ENCODE peak calls at places on chromosomes 7 and 10, in four cellular contexts. One of them, this sample, is unnamed.

GRCh38 chr7:155961241-155962190 is 149.3 kb upstream of the SHH start:
- DNase-seq in SK-N-SH: no peak
- DNase-seq in K562: no peak
- DNase-seq in HepG2: peak; percentile 61
- DNase-seq in this sample: no peak

GRCh38 chr7:91082854-91083495 is 181.3 kb upstream of the FZD1 start:
- DNase-seq in K562: no peak
- DNase-seq in HepG2: no peak
- DNase-seq in SK-N-SH: peak; percentile 38
- DNase-seq in this sample: no peak

GRCh38 chr10:132832186-132832983 is 46.4 kb upstream of the NKX6-2 start:
- DNase-seq in K562: no peak
- DNase-seq in SK-N-SH: no peak
- DNase-seq in HepG2: no peak
- DNase-seq in this sample: no peak

GRCh38 chr7:2732959-2733584 is 45.1 kb downstream of the AMZ1 start:
- DNase-seq in K562: peak; percentile 69
- DNase-seq in SK-N-SH: no peak
- DNase-seq in HepG2: no peak
- DNase-seq in this sample: no peak

GRCh38 chr10:113540845-113541553 is 11.9 kb upstream of the HABP2 start:
- DNase-seq in K562: no peak
- DNase-seq in HepG2: peak; percentile 68
- DNase-seq in SK-N-SH: no peak
- DNase-seq in this sample: no peak

GRCh38 chr7:6226194-6226799 is 46.1 kb downstream of the CYTH3 start:
- DNase-seq in SK-N-SH: no peak
- DNase-seq in K562: no peak
- DNase-seq in HepG2: no peak
- DNase-seq in this sample: no peak

GRCh38 chr10:127906548-127907377 is at the start of gene PTPRE:
- DNase-seq in K562: peak; percentile 55
- DNase-seq in SK-N-SH: peak; percentile 96
- DNase-seq in HepG2: no peak
- DNase-seq in this sample: no peak

GRCh38 chr10:124678566-124679240 is 65.5 kb downstream of the FAM53B start:
- DNase-seq in SK-N-SH: no peak
- DNase-seq in K562: no peak
- DNase-seq in HepG2: no peak
- DNase-seq in this sample: no peak

GRCh38 chr10:30435068-30435422 is 1.1 kb downstream of the MAP3K8 start:
- DNase-seq in HepG2: no peak
- DNase-seq in SK-N-SH: no peak
- DNase-seq in K562: no peak
- DNase-seq in this sample: no peak

GRCh38 chr10:124379609-124380193 is 39.0 kb downstream of the OAT start:
- DNase-seq in SK-N-SH: peak; percentile 5
- DNase-seq in HepG2: no peak
- DNase-seq in K562: no peak
- DNase-seq in this sample: no peak

GRCh38 chr10:11609492-11610093 is 1.9 kb downstream of the USP6NL start:
- DNase-seq in SK-N-SH: no peak
- DNase-seq in K562: no peak
- DNase-seq in HepG2: no peak
- DNase-seq in this sample: peak; percentile 78

GRCh38 chr7:151061241-151062110 is 2.1 kb downstream of the SLC4A2 start:
- DNase-seq in SK-N-SH: no peak
- DNase-seq in K562: peak; percentile 58
- DNase-seq in HepG2: no peak
- DNase-seq in this sample: no peak

GRCh38 chr7:151708610-151709009 is 168.3 kb downstream of the PRKAG2 start:
- DNase-seq in HepG2: no peak
- DNase-seq in SK-N-SH: no peak
- DNase-seq in K562: no peak
- DNase-seq in this sample: no peak

GRCh38 chr10:86481761-86482160 is 39.8 kb downstream of the WAPL start:
- DNase-seq in HepG2: no peak
- DNase-seq in SK-N-SH: no peak
- DNase-seq in K562: no peak
- DNase-seq in this sample: no peak

GRCh38 chr10:87706731-87707130 is 47.1 kb downstream of the PAPSS2 start:
- DNase-seq in SK-N-SH: no peak
- DNase-seq in K562: no peak
- DNase-seq in HepG2: no peak
- DNase-seq in this sample: no peak

GRCh38 chr7:92313055-92313454 is 67.3 kb downstream of the ANKIB1 start:
- DNase-seq in HepG2: no peak
- DNase-seq in SK-N-SH: no peak
- DNase-seq in K562: no peak
- DNase-seq in this sample: no peak

GRCh38 chr10:6669269-6669859 is 89.3 kb upstream of the PRKCQ start:
- DNase-seq in HepG2: peak; percentile 14
- DNase-seq in K562: peak; percentile 26
- DNase-seq in SK-N-SH: peak; percentile 28
- DNase-seq in this sample: no peak

GRCh38 chr10:72828294-72828693 is 65.2 kb upstream of the OIT3 start:
- DNase-seq in HepG2: no peak
- DNase-seq in SK-N-SH: no peak
- DNase-seq in K562: no peak
- DNase-seq in this sample: no peak

GRCh38 chr10:3131098-3131497 is 41.5 kb downstream of the PITRM1 start:
- DNase-seq in SK-N-SH: no peak
- DNase-seq in HepG2: no peak
- DNase-seq in K562: no peak
- DNase-seq in this sample: no peak

GRCh38 chr7:157061979-157062378 is 51.5 kb upstream of the MNX1 start:
- DNase-seq in HepG2: no peak
- DNase-seq in K562: no peak
- DNase-seq in SK-N-SH: no peak
- DNase-seq in this sample: no peak

GRCh38 chr10:132656283-132657126 is 118.9 kb downstream of the INPP5A start:
- DNase-seq in SK-N-SH: no peak
- DNase-seq in K562: no peak
- DNase-seq in HepG2: no peak
- DNase-seq in this sample: no peak

GRCh38 chr10:114541081-114541833 is 116.8 kb downstream of the ABLIM1 start:
- DNase-seq in HepG2: no peak
- DNase-seq in SK-N-SH: no peak
- DNase-seq in K562: no peak
- DNase-seq in this sample: no peak

GRCh38 chr7:111083423-111083822 is 7.5 kb upstream of the LRRN3 start:
- DNase-seq in HepG2: no peak
- DNase-seq in K562: no peak
- DNase-seq in SK-N-SH: no peak
- DNase-seq in this sample: peak; percentile 88

GRCh38 chr10:97124211-97124610 is 61.5 kb downstream of the SLIT1 start:
- DNase-seq in K562: no peak
- DNase-seq in SK-N-SH: no peak
- DNase-seq in HepG2: no peak
- DNase-seq in this sample: no peak
- H3K27me3 ChIP-seq in K562: peaks cover 30% of the 10 kb centered on the region
- H3K27me3 ChIP-seq in SK-N-SH: no peaks in the 10 kb centered on the region
- H3K27me3 ChIP-seq in HepG2: peaks cover 85% of the 10 kb centered on the region
- H3K27me3 ChIP-seq in this sample: peaks cover 2% of the 10 kb centered on the region

DNA sequence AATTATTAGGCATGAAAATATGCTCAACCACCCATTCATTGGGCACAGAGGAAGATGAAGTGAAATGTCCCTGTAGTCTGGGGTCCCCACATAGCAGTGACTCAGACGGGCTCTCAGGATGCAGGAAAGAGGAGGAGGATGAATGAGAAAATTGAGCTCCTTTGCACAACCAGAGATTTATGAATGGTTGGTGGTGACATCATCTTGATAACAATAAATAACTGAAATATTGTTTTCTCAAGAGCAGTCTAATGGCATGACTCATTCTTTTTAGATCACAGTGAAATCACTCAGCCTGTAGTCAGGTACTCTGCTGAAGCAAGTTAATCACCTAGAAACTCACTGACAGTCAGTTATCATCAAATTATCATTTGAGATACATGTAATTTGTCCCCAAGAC is 254.1 kb downstream of the RELN start:
- DNase-seq in HepG2: peak; percentile 7
- DNase-seq in SK-N-SH: no peak
- DNase-seq in K562: no peak
- DNase-seq in this sample: no peak
- TF ChIP-seq EP300 in HepG2: no peak
- TF ChIP-seq EP300 in SK-N-SH: peak; percentile 25
- TF ChIP-seq EP300 in K562: no peak
- TF ChIP-seq EP300 in this sample: no peak

DNA sequence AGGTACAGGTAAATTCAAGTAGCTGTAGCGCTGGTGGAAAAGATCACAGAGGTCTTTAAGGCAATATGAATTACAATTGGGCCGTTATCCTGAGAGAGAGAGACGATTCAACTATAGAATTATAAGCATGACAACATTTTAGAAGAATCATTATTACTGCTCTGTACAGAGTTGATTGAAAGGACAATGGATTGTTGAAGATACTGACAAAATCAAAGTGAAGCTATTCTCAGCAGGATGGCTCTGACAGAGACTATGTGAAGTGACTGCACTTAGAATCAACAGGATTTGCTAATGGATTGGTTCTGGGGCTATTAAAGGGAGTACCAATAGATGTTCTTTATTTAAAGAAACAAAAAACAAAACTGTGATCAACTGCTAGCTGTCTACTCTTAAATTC is 634.8 kb upstream of the GRM3 start:
- DNase-seq in HepG2: no peak
- DNase-seq in K562: no peak
- DNase-seq in SK-N-SH: no peak
- DNase-seq in this sample: no peak
- TF ChIP-seq REST in HepG2: no peak
- TF ChIP-seq REST in K562: no peak
- TF ChIP-seq REST in SK-N-SH: no peak
- TF ChIP-seq REST in this sample: no peak

DNA sequence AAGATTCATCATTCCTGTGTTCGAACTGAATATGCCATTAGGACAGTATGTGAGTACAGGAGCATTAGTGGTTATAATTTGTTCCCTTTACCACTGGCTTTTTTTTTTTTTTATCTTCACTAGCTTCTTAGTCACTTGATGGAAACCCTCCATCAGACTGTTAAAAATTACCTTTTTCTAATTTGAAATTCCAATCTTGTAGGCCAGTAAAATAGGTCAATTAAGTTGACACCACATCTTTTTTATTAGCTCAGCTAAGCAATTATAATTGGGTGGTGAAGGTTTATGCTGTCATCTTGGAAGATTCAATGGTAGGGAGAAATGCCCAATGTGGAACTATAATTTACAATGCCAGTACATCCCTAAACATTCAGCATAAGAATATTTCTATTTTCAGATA is 6.1 kb downstream of the NRCAM start:
- DNase-seq in HepG2: no peak
- DNase-seq in SK-N-SH: no peak
- DNase-seq in K562: no peak
- DNase-seq in this sample: no peak
- H3K27me3 ChIP-seq in HepG2: peaks cover 14% of the 10 kb centered on the region
- H3K27me3 ChIP-seq in SK-N-SH: peaks cover 24% of the 10 kb centered on the region
- H3K27me3 ChIP-seq in K562: peaks cover 35% of the 10 kb centered on the region
- H3K27me3 ChIP-seq in this sample: peaks cover 3% of the 10 kb centered on the region

GRCh38 chr7:141663081-141663510 is 38.9 kb downstream of the DENND11 start:
- DNase-seq in K562: no peak
- DNase-seq in HepG2: peak; percentile 79
- DNase-seq in SK-N-SH: no peak
- DNase-seq in this sample: no peak
- TF ChIP-seq EP300 in K562: no peak
- TF ChIP-seq EP300 in HepG2: no peak
- TF ChIP-seq EP300 in SK-N-SH: no peak
- TF ChIP-seq EP300 in this sample: no peak

GRCh38 chr7:31782411-31782991 is 95.5 kb downstream of the PPP1R17 start:
- DNase-seq in SK-N-SH: peak; percentile 65
- DNase-seq in K562: peak; percentile 54
- DNase-seq in HepG2: peak; percentile 47
- DNase-seq in this sample: peak; percentile 20
- TF ChIP-seq REST in SK-N-SH: no peak
- TF ChIP-seq REST in K562: no peak
- TF ChIP-seq REST in HepG2: no peak
- TF ChIP-seq REST in this sample: no peak

DNA sequence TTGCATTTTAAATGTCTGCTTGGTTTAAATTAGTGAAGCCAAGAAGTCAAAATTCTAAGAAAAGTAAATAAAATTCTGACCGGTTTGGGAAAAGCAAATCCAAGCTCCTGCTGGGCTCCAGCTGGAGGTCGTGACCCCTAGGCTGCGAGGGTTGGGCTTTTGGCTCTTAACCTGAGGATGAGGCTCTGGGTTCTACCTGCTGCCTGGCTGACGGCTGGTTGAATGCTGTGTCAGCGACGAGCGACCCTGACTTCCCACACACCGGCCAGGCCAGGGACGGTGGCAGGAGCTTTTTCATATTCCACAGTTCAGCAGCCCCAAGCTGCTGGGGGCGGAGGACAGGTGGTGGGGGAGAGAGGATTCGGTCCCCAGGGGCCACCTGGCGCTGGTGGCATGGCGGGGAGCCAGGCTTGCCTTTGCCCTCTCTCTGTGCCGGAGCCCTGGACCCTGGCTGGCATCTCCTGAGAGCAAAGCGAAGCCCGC is 843 bp upstream of the PLPP4 start:
- DNase-seq in HepG2: no peak
- DNase-seq in K562: no peak
- DNase-seq in SK-N-SH: no peak
- DNase-seq in this sample: no peak
- H3K27me3 ChIP-seq in HepG2: peaks cover 42% of the 10 kb centered on the region
- H3K27me3 ChIP-seq in K562: no peaks in the 10 kb centered on the region
- H3K27me3 ChIP-seq in SK-N-SH: no peaks in the 10 kb centered on the region
- H3K27me3 ChIP-seq in this sample: peaks cover 5% of the 10 kb centered on the region

This sample was measured in GM12878.